ENCODE peak calls at places on chromosomes 11 and 22, in four cellular contexts. T is spleen, O is AG10803, Q is heart right ventricle. X is an unnamed sample.

GRCh38 chr11:48150213-48150612 is 66.4 kb upstream of the OR4B1 start:
- DNase-seq in Q (no peak), T (no peak), O (no peak), X (peak)

GRCh38 chr11:2768471-2769408 is 68.9 kb upstream of the KCNQ1OT1 start:
- DNase-seq in T (peak), O (peak), Q (peak), X (peak)

GRCh38 chr11:109972181-109972715 is 120.9 kb upstream of the ZC3H12C start:
- DNase-seq in Q (peak), T (no peak), O (no peak), X (no peak)

GRCh38 chr11:128503231-128503991 is 83.9 kb downstream of the ETS1 start:
- DNase-seq in T (no peak), Q (no peak), O (peak), X (peak)

GRCh38 chr22:30276041-30276440 is 9.4 kb upstream of the OSM start:
- DNase-seq in T (no peak), O (no peak), Q (no peak), X (no peak)

GRCh38 chr11:118996926-118997626 is 862 bp upstream of the CENATAC start:
- DNase-seq in O (peak), Q (no peak), T (peak), X (no peak)

GRCh38 chr11:133228406-133229330 is 303.6 kb downstream of the OPCML start:
- DNase-seq in Q (no peak), T (no peak), O (no peak), X (no peak)

GRCh38 chr11:13160745-13161144 is 116.8 kb upstream of the BMAL1 start:
- DNase-seq in Q (no peak), T (no peak), O (no peak), X (no peak)

GRCh38 chr11:10666976-10667892 is 26.3 kb downstream of the IRAG1 start:
- DNase-seq in O (peak), Q (no peak), T (no peak), X (peak)

GRCh38 chr11:134915881-134916280 is 503.8 kb upstream of the B3GAT1 start:
- DNase-seq in Q (no peak), T (no peak), O (no peak), X (no peak)
- H3K4me3 ChIP-seq in Q (no peak), T (no peak), O (no peak), X (no peak)

DNA sequence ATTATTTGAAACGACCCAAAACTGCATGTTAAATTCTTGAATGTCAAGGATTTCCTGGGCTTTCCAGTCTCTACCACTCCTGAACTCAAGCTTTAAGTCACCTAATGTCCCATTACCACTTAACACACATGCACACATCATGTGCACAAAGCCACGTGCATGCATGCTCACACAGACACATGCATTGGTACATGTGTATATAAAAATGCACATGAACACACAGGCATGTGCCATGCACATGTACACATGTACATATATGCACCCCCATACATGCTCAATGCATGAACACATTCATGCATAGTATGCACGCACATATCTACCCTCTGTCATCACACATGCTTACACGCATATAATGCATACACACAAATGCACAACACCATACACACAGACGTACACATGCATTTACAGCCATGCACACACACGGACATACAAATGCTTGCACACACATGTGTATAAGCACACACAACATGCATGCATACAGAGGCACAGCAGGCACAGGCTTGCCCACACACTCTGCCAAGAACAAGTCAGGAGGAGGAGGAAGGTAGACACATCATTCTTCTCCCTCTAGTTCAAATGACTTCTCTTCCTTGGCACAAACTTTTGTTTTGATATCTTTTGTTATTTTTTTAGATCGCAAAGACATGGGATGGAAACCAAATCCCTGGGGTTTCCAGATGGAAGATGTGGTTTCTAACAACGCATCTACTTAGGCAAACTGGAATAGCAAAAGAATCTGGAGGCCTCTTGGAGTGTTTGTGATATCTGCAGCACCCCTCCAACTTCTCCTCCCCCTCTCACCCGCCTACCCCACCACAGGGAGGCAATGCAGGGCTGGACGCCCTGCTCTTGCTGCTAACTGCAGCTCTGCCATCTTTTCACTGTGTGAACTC is 24.6 kb downstream of the RASD2 start:
- DNase-seq in Q (no peak), O (peak), T (no peak), X (peak)
- TF ChIP-seq CTCF in Q (no peak), O (no peak), T (no peak), X (no peak)

DNA sequence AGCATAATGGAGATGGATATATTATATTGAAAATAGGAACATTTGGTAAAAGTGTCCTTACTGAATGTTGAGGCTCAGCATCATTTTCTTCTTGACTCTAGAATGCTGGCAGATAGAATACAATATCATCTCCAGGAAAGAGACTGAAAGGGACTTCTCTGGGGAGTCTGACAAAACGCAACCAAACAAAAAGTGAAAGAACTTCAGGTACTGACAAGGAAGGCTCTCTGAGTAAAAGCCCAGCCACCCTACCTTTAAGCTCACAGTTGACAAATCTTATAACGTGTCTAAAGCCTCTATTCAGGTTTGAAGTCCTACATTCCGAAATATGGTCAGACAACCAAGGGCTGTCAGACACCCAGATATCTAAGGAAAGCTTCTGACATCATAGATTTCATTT is 590.8 kb downstream of the SOX6 start:
- DNase-seq in T (no peak), Q (no peak), O (no peak), X (no peak)
- H3K4me3 ChIP-seq in T (no peak), Q (no peak), O (no peak), X (no peak)

DNA sequence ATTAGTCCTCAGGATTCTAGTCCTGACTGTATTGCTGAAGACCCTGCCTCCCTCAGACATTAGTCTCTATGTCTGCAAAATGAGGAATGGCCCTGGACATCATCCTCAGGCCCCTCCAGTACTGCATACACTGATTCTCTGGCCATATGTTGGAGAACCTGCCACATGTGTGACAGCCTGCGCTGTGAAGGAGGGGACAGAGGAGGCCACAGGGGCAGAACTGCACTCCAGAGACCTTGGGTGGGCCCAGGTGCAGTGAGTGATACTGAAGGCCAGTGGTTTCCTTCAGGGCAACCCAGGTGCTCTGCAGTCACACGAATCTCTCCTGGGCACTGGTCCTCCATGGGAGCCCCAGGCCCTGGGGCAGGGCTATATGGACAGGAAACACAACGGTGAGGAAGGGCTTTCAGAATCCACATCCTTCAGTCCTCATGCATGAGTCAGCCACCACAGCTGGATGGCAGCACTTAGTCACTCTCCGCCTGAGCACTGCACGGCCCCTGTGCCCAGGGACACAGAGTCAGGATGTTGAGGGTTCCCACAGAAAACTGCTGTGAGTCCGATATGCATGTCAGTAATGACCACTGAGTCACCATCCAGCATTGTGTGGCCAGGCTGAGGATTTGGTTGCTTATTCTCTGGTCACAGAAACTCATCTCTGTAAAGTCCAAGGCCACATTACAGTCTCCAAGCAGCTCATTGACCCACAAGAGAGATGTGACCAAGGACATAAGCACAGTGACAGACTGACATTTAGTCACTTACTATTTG is 39.7 kb downstream of the ME3 start:
- DNase-seq in Q (no peak), O (peak), T (no peak), X (peak)
- TF ChIP-seq CTCF in Q (no peak), O (peak), T (no peak), X (peak)

GRCh38 chr11:14380125-14380936 is 21.3 kb upstream of the RRAS2 start:
- DNase-seq in O (no peak), Q (no peak), T (no peak), X (no peak)
- H3K4me3 ChIP-seq in O (peak), Q (peak), T (peak), X (peak)